ENCODE peak calls at places on chromosomes 16 and 17, in eight cellular contexts. C is CD8-positive, alpha-beta T cell; X is IMR-90; T is cardiac muscle cell; D is CD4-positive, CD25-positive, alpha-beta regulatory T cell; S is HL-60; H is ovary; J is esophagus squamous epithelium. A is an unnamed sample.

GRCh38 chr17:82238562-82239201 is 9.8 kb downstream of the SLC16A3 start:
- DNase-seq in C (peak; percentile 45), X (peak; percentile 66), T (no peak), D (peak; percentile 91), S (peak; percentile 97), H (peak; percentile 79), J (no peak), A (peak; percentile 94)

GRCh38 chr16:65519402-65519801 is 397.5 kb upstream of the CDH11 start:
- DNase-seq in C (no peak), X (no peak), T (no peak), D (no peak), S (no peak), H (no peak), J (no peak), A (no peak)

GRCh38 chr17:54992797-54993639 is 24.5 kb downstream of the STXBP4 start:
- DNase-seq in C (no peak), X (peak; percentile 54), T (peak; percentile 69), D (peak; percentile 68), S (peak; percentile 30), H (no peak), J (no peak), A (no peak)

GRCh38 chr17:51091635-51092034 is 29.0 kb downstream of the SPAG9 start:
- DNase-seq in C (no peak), X (no peak), T (no peak), D (no peak), S (no peak), H (no peak), J (no peak), A (no peak)

GRCh38 chr17:80853076-80853475 is 138.6 kb upstream of the CHMP6 start:
- DNase-seq in C (no peak), X (no peak), T (no peak), D (no peak), S (no peak), H (no peak), J (no peak), A (no peak)

GRCh38 chr16:14350626-14351025 is 279.4 kb downstream of the PARN start:
- DNase-seq in C (no peak), X (no peak), T (no peak), D (no peak), S (no peak), H (no peak), J (no peak), A (no peak)

GRCh38 chr16:24208710-24209109 is 47.4 kb upstream of the CACNG3 start:
- DNase-seq in C (no peak), X (no peak), T (peak; percentile 89), D (no peak), S (no peak), H (no peak), J (no peak), A (no peak)

GRCh38 chr16:71515026-71515425 is 11.2 kb upstream of the CHST4 start:
- DNase-seq in C (no peak), X (no peak), T (no peak), D (no peak), S (no peak), H (no peak), J (no peak), A (no peak)

GRCh38 chr17:4409659-4410058 is 24.1 kb upstream of the SPNS3 start:
- DNase-seq in C (no peak), X (peak; percentile 18), T (no peak), D (no peak), S (no peak), H (no peak), J (no peak), A (no peak)

GRCh38 chr16:85570213-85570734 is 42.8 kb upstream of the GSE1 start:
- DNase-seq in C (no peak), X (no peak), T (no peak), D (peak; percentile 17), S (no peak), H (no peak), J (no peak), A (no peak)

GRCh38 chr17:73586921-73587680 is 57.1 kb downstream of the SDK2 start:
- DNase-seq in C (no peak), X (no peak), T (no peak), D (no peak), S (no peak), H (no peak), J (no peak), A (no peak)

GRCh38 chr17:49457564-49458535 is 37.2 kb upstream of the NGFR start:
- DNase-seq in C (no peak), X (no peak), T (no peak), D (no peak), S (no peak), H (no peak), J (no peak), A (no peak)

GRCh38 chr17:3659541-3660111 is 8.8 kb downstream of the TAX1BP3 start:
- DNase-seq in C (no peak), X (peak; percentile 83), T (peak; percentile 27), D (no peak), S (no peak), H (peak; percentile 80), J (no peak), A (no peak)

GRCh38 chr17:82914375-82914774 is 74.6 kb upstream of the ZNF750 start:
- DNase-seq in C (no peak), X (no peak), T (no peak), D (no peak), S (no peak), H (no peak), J (no peak), A (peak; percentile 64)

GRCh38 chr16:70250748-70251650 is 741 bp downstream of the EXOSC6 start:
- DNase-seq in C (peak; percentile 25), X (peak; percentile 35), T (peak; percentile 69), D (peak; percentile 61), S (peak; percentile 35), H (no peak), J (no peak), A (peak; percentile 62)

GRCh38 chr16:76583466-76583865 is 306.3 kb downstream of the CNTNAP4 start:
- DNase-seq in C (no peak), X (no peak), T (peak; percentile 21), D (no peak), S (no peak), H (no peak), J (no peak), A (no peak)

GRCh38 chr17:18323007-18323406 is 7.9 kb downstream of the SMCR8 start:
- DNase-seq in C (no peak), X (peak; percentile 21), T (no peak), D (no peak), S (no peak), H (no peak), J (no peak), A (no peak)

GRCh38 chr17:68200689-68201424 is 47.0 kb upstream of the AMZ2 start:
- DNase-seq in C (peak; percentile 66), X (peak; percentile 62), T (peak; percentile 83), D (peak; percentile 82), S (peak; percentile 65), H (peak; percentile 75), J (no peak), A (peak; percentile 86)

GRCh38 chr16:61323456-61323855 is 712.8 kb downstream of the CDH8 start:
- DNase-seq in C (no peak), X (no peak), T (no peak), D (no peak), S (no peak), H (no peak), J (no peak), A (no peak)

GRCh38 chr17:39626671-39627169 is at the start of gene PPP1R1B:
- DNase-seq in C (no peak), X (no peak), T (peak; percentile 52), D (no peak), S (no peak), H (no peak), J (no peak), A (no peak)

GRCh38 chr17:2929881-2930533 is 133.4 kb downstream of the OR1D5 start:
- DNase-seq in C (no peak), X (peak; percentile 39), T (peak; percentile 57), D (peak; percentile 7), S (no peak), H (no peak), J (no peak), A (peak; percentile 51)

GRCh38 chr16:67806428-67807147 is at the start of the genes RANBP10 and TSNAXIP1:
- DNase-seq in C (peak; percentile 94), X (peak; percentile 99), T (peak; percentile 99), D (peak; percentile 99), S (peak; percentile 99), H (peak; percentile 97), J (peak; percentile 90), A (peak; percentile 97)

GRCh38 chr16:67803894-67804293 is 2.5 kb downstream of the RANBP10 start:
- DNase-seq in C (no peak), X (no peak), T (no peak), D (no peak), S (peak; percentile 66), H (no peak), J (no peak), A (no peak)

GRCh38 chr16:67807148-67807682 is 526 bp downstream of the TSNAXIP1 start:
- DNase-seq in C (no peak), X (no peak), T (no peak), D (no peak), S (no peak), H (no peak), J (no peak), A (no peak)

GRCh38 chr16:67804853-67805542 is 1.4 kb downstream of the RANBP10 start:
- DNase-seq in C (no peak), X (peak; percentile 34), T (no peak), D (peak; percentile 23), S (no peak), H (no peak), J (no peak), A (no peak)

GRCh38 chr16:67805718-67806427 is 487 bp downstream of the RANBP10 start:
- DNase-seq in C (no peak), X (no peak), T (peak; percentile 38), D (no peak), S (peak; percentile 14), H (no peak), J (no peak), A (peak; percentile 57)
- H3K27ac ChIP-seq in C (peak overlapping the region; percentile 77), X (peak overlapping the region; percentile 28), T (no peak overlapping the region), D (peak overlapping the region; percentile 78), S (peak overlapping the region; percentile 80), H (peak overlapping the region; percentile 71), J (peak overlapping the region; percentile 85), A (peak overlapping the region; percentile 84)

GRCh38 chr17:35548978-35549377 is 11.5 kb upstream of the SLFN12L start:
- DNase-seq in C (no peak), X (no peak), T (no peak), D (no peak), S (no peak), H (no peak), J (no peak), A (no peak)
- H3K27me3 ChIP-seq in C (no peaks in the 10 kb centered on the region), X (peaks cover 24% of the 10 kb centered on the region), T (peaks cover 64% of the 10 kb centered on the region), D (no peaks in the 10 kb centered on the region), S (no peaks in the 10 kb centered on the region), H (no peaks in the 10 kb centered on the region), J (no peaks in the 10 kb centered on the region), A (no peaks in the 10 kb centered on the region)

DNA sequence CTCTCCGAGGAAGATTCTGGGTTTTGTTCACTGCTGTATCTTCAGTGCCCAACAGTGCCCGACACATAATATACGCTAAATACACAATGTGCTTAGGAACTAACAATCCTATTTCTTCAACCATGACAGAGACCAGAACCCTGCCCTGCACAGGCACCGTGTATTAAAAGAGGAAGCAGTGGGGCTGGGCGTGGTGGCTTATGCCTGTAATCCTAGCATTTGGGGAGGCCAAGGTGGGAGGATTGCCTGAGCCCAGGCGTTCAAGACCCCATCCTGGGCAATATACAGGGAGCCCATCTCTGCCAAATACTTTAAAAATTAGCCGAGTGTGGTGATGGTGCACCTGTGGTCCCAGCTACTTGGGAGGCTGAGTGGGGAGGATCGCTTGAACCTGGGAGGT is 19.3 kb downstream of the ARL2BP start:
- DNase-seq in C (no peak), X (no peak), T (no peak), D (no peak), S (peak; percentile 41), H (no peak), J (no peak), A (peak; percentile 45)
- H3K27ac ChIP-seq in C (no peak overlapping the region), X (no peak overlapping the region), T (no peak overlapping the region), D (no peak overlapping the region), S (no peak overlapping the region), H (no peak overlapping the region), J (peak overlapping the region; percentile 53), A (peak overlapping the region; percentile 80)

GRCh38 chr16:47646914-47647313 is 185.8 kb downstream of the PHKB start:
- DNase-seq in C (no peak), X (no peak), T (no peak), D (no peak), S (no peak), H (no peak), J (no peak), A (no peak)
- H3K27me3 ChIP-seq in C (no peaks in the 10 kb centered on the region), X (no peaks in the 10 kb centered on the region), T (no peaks in the 10 kb centered on the region), D (no peaks in the 10 kb centered on the region), S (no peaks in the 10 kb centered on the region), H (no peaks in the 10 kb centered on the region), J (no peaks in the 10 kb centered on the region), A (no peaks in the 10 kb centered on the region)

A was measured in lower lobe of right lung.